ENCODE peak calls at places on chromosomes 6 and 20, in six cellular contexts. One of them, this sample, is unnamed.

GRCh38 chr20:55582498-55582897 is 422.8 kb downstream of the CBLN4 start:
- DNase-seq in cardiac muscle cell: no peak
- DNase-seq in breast epithelium: no peak
- DNase-seq in H9: no peak
- DNase-seq in mesendoderm: no peak
- DNase-seq in K562: no peak
- DNase-seq in this sample: no peak

GRCh38 chr6:166866839-166867637 is 89.3 kb downstream of the RNASET2 start:
- DNase-seq in K562: no peak
- DNase-seq in mesendoderm: no peak
- DNase-seq in H9: no peak
- DNase-seq in cardiac muscle cell: no peak
- DNase-seq in breast epithelium: no peak
- DNase-seq in this sample: no peak

GRCh38 chr20:61932199-61932592 is 133.5 kb downstream of the TAF4 start:
- DNase-seq in H9: no peak
- DNase-seq in cardiac muscle cell: no peak
- DNase-seq in K562: no peak
- DNase-seq in breast epithelium: peak; percentile 20
- DNase-seq in mesendoderm: no peak
- DNase-seq in this sample: no peak

GRCh38 chr6:98639236-98639635 is 195.1 kb upstream of the POU3F2 start:
- DNase-seq in K562: no peak
- DNase-seq in H9: no peak
- DNase-seq in cardiac muscle cell: no peak
- DNase-seq in breast epithelium: no peak
- DNase-seq in mesendoderm: no peak
- DNase-seq in this sample: no peak

GRCh38 chr6:51322505-51322904 is 503.8 kb downstream of the TFAP2B start:
- DNase-seq in cardiac muscle cell: no peak
- DNase-seq in H9: no peak
- DNase-seq in mesendoderm: no peak
- DNase-seq in breast epithelium: no peak
- DNase-seq in K562: no peak
- DNase-seq in this sample: no peak

GRCh38 chr20:49936153-49937022 is at the start of gene RNF114:
- DNase-seq in K562: peak; percentile 99
- DNase-seq in H9: peak; percentile 88
- DNase-seq in cardiac muscle cell: peak; percentile 95
- DNase-seq in breast epithelium: peak; percentile 92
- DNase-seq in mesendoderm: peak; percentile 91
- DNase-seq in this sample: peak; percentile 96

GRCh38 chr6:7229376-7230326 is 83.3 kb downstream of the SSR1 start:
- DNase-seq in breast epithelium: no peak
- DNase-seq in H9: no peak
- DNase-seq in K562: peak; percentile 50
- DNase-seq in cardiac muscle cell: no peak
- DNase-seq in mesendoderm: no peak
- DNase-seq in this sample: no peak

GRCh38 chr6:138357928-138358327 is 19.8 kb upstream of the SMIM28 start:
- DNase-seq in H9: no peak
- DNase-seq in K562: no peak
- DNase-seq in breast epithelium: no peak
- DNase-seq in cardiac muscle cell: no peak
- DNase-seq in mesendoderm: no peak
- DNase-seq in this sample: no peak

GRCh38 chr6:7262746-7263335 is 50.2 kb downstream of the SSR1 start:
- DNase-seq in K562: no peak
- DNase-seq in breast epithelium: peak; percentile 30
- DNase-seq in mesendoderm: no peak
- DNase-seq in H9: no peak
- DNase-seq in cardiac muscle cell: no peak
- DNase-seq in this sample: no peak

GRCh38 chr20:49987868-49988690 is 5.3 kb downstream of the SNAI1 start:
- DNase-seq in cardiac muscle cell: no peak
- DNase-seq in K562: no peak
- DNase-seq in breast epithelium: no peak
- DNase-seq in mesendoderm: no peak
- DNase-seq in H9: no peak
- DNase-seq in this sample: no peak

GRCh38 chr6:74070091-74070490 is 374.1 kb downstream of the CD109 start:
- DNase-seq in cardiac muscle cell: no peak
- DNase-seq in mesendoderm: no peak
- DNase-seq in H9: no peak
- DNase-seq in breast epithelium: no peak
- DNase-seq in K562: no peak
- DNase-seq in this sample: no peak

DNA sequence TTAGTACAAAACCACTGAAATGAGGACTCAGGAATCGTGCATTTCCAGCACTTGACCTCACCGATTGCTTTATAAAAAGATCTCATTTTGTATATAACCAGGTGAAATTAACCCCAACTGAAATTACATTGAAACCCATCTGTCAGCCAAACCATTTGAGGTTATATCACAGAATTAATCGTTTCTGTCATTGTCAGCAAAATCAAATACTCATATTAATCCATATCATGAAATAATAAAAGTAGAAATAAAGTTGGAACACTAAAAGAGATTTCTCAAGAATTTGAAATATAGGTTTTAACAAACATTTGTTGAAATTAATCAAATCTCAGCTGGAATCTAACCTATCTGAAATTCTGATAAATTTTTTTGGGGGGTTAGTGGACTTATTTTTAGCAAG is 23.7 kb downstream of the KHDRBS2 start:
- DNase-seq in cardiac muscle cell: no peak
- DNase-seq in mesendoderm: no peak
- DNase-seq in H9: no peak
- DNase-seq in K562: no peak
- DNase-seq in breast epithelium: no peak
- DNase-seq in this sample: no peak
- H3K4me1 ChIP-seq in cardiac muscle cell: no peaks in the 10 kb centered on the region
- H3K4me1 ChIP-seq in mesendoderm: no peaks in the 10 kb centered on the region
- H3K4me1 ChIP-seq in H9: no peaks in the 10 kb centered on the region
- H3K4me1 ChIP-seq in K562: no peaks in the 10 kb centered on the region
- H3K4me1 ChIP-seq in breast epithelium: no peaks in the 10 kb centered on the region
- H3K4me1 ChIP-seq in this sample: no peaks in the 10 kb centered on the region

GRCh38 chr20:63545814-63546213 is 1.7 kb downstream of the SRMS start:
- DNase-seq in cardiac muscle cell: no peak
- DNase-seq in breast epithelium: no peak
- DNase-seq in H9: no peak
- DNase-seq in K562: no peak
- DNase-seq in mesendoderm: no peak
- DNase-seq in this sample: peak; percentile 55
- H3K4me1 ChIP-seq in cardiac muscle cell: no peaks in the 10 kb centered on the region
- H3K4me1 ChIP-seq in breast epithelium: no peaks in the 10 kb centered on the region
- H3K4me1 ChIP-seq in H9: no peaks in the 10 kb centered on the region
- H3K4me1 ChIP-seq in K562: peaks cover 80% of the 10 kb centered on the region
- H3K4me1 ChIP-seq in mesendoderm: no peaks in the 10 kb centered on the region
- H3K4me1 ChIP-seq in this sample: peaks cover 34% of the 10 kb centered on the region

GRCh38 chr6:113758725-113759576 is 98.2 kb upstream of the MARCKS start:
- DNase-seq in H9: no peak
- DNase-seq in K562: no peak
- DNase-seq in cardiac muscle cell: no peak
- DNase-seq in breast epithelium: no peak
- DNase-seq in mesendoderm: no peak
- DNase-seq in this sample: no peak

GRCh38 chr6:113762611-113763010 is 94.5 kb upstream of the MARCKS start:
- DNase-seq in K562: no peak
- DNase-seq in mesendoderm: no peak
- DNase-seq in H9: no peak
- DNase-seq in cardiac muscle cell: no peak
- DNase-seq in breast epithelium: no peak
- DNase-seq in this sample: no peak

GRCh38 chr6:113763311-113763766 is 93.8 kb upstream of the MARCKS start:
- DNase-seq in K562: no peak
- DNase-seq in cardiac muscle cell: no peak
- DNase-seq in H9: no peak
- DNase-seq in mesendoderm: peak; percentile 13
- DNase-seq in breast epithelium: no peak
- DNase-seq in this sample: no peak

GRCh38 chr6:113767985-113768384 is 89.2 kb upstream of the MARCKS start:
- DNase-seq in H9: no peak
- DNase-seq in K562: no peak
- DNase-seq in breast epithelium: no peak
- DNase-seq in mesendoderm: no peak
- DNase-seq in cardiac muscle cell: no peak
- DNase-seq in this sample: no peak

DNA sequence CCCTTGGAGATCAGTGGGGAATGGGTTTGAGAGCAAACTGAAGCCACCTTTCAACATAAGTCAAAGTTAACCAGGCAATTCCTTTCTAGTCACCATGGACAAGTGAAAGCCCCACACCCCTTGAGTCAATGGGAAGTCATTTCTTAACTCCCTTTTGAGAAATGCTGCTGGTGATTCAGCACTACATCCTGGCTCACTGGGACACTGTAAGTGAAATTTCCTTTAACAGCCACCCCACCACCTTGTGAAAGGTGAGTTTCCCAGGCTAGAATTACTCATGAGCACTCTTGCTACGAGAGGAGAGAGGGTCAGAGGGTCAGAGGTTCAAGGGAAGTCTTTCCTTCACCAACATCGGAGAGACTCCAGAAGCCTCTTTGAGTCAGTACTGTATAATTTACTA is 93.3 kb upstream of the MARCKS start:
- DNase-seq in mesendoderm: peak; percentile 50
- DNase-seq in breast epithelium: no peak
- DNase-seq in H9: no peak
- DNase-seq in K562: no peak
- DNase-seq in cardiac muscle cell: no peak
- DNase-seq in this sample: no peak
- H3K4me1 ChIP-seq in mesendoderm: no peaks in the 10 kb centered on the region
- H3K4me1 ChIP-seq in breast epithelium: no peaks in the 10 kb centered on the region
- H3K4me1 ChIP-seq in H9: no peaks in the 10 kb centered on the region
- H3K4me1 ChIP-seq in K562: no peaks in the 10 kb centered on the region
- H3K4me1 ChIP-seq in cardiac muscle cell: no peaks in the 10 kb centered on the region
- H3K4me1 ChIP-seq in this sample: no peaks in the 10 kb centered on the region

GRCh38 chr6:32223258-32224235 is at the start of gene NOTCH4:
- DNase-seq in mesendoderm: no peak
- DNase-seq in H9: no peak
- DNase-seq in cardiac muscle cell: no peak
- DNase-seq in breast epithelium: no peak
- DNase-seq in K562: no peak
- DNase-seq in this sample: no peak
- H3K4me1 ChIP-seq in mesendoderm: no peaks in the 10 kb centered on the region
- H3K4me1 ChIP-seq in H9: peaks cover 6% of the 10 kb centered on the region
- H3K4me1 ChIP-seq in cardiac muscle cell: no peaks in the 10 kb centered on the region
- H3K4me1 ChIP-seq in breast epithelium: no peaks in the 10 kb centered on the region
- H3K4me1 ChIP-seq in K562: peaks cover 4% of the 10 kb centered on the region
- H3K4me1 ChIP-seq in this sample: peaks cover 56% of the 10 kb centered on the region

GRCh38 chr20:58389968-58390658 is 1.1 kb downstream of the VAPB start:
- DNase-seq in K562: peak; percentile 63
- DNase-seq in mesendoderm: no peak
- DNase-seq in cardiac muscle cell: no peak
- DNase-seq in breast epithelium: no peak
- DNase-seq in H9: peak; percentile 9
- DNase-seq in this sample: no peak
- H3K4me1 ChIP-seq in K562: peaks cover 21% of the 10 kb centered on the region
- H3K4me1 ChIP-seq in mesendoderm: peaks cover 4% of the 10 kb centered on the region
- H3K4me1 ChIP-seq in cardiac muscle cell: peaks cover 7% of the 10 kb centered on the region
- H3K4me1 ChIP-seq in breast epithelium: no peaks in the 10 kb centered on the region
- H3K4me1 ChIP-seq in H9: peaks cover 2% of the 10 kb centered on the region
- H3K4me1 ChIP-seq in this sample: peaks cover 31% of the 10 kb centered on the region

DNA sequence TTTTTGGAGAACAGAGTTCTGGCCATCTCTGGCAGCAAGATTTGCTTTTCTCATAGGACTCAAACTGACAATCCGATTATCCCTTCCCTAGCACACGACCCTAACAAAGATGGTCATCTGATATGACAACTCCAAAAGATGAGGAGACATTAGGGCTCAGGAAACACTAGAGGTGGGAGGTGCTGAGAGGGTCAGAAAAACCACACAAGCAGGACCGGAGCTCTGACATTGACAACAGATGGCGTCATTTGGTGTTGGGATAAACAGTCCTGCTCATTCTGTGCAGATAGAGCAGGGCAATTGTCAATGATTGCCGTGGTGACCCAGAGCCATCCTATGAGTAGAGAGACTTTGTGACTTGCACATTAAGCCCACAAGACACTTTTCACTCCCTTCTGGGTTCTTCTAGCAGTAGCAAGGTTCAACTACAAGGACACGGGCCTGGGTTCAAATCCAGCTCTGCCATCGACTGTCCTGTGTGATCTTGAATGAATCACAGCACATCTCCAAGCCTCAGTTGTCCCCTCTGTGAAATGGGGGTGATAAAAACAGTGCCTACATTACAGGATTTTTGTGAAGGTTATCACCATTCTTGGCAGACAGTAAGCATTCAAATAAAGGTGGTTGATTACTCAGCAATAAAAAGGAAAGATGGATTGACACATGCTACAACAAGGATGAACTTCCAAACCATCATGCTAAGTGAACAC is 6.4 kb upstream of the TGM2 start:
- DNase-seq in K562: no peak
- DNase-seq in breast epithelium: no peak
- DNase-seq in mesendoderm: peak; percentile 42
- DNase-seq in H9: no peak
- DNase-seq in cardiac muscle cell: no peak
- DNase-seq in this sample: no peak
- H3K4me1 ChIP-seq in K562: peaks cover 9% of the 10 kb centered on the region
- H3K4me1 ChIP-seq in breast epithelium: no peaks in the 10 kb centered on the region
- H3K4me1 ChIP-seq in mesendoderm: no peaks in the 10 kb centered on the region
- H3K4me1 ChIP-seq in H9: no peaks in the 10 kb centered on the region
- H3K4me1 ChIP-seq in cardiac muscle cell: peaks cover 5% of the 10 kb centered on the region
- H3K4me1 ChIP-seq in this sample: no peaks in the 10 kb centered on the region

DNA sequence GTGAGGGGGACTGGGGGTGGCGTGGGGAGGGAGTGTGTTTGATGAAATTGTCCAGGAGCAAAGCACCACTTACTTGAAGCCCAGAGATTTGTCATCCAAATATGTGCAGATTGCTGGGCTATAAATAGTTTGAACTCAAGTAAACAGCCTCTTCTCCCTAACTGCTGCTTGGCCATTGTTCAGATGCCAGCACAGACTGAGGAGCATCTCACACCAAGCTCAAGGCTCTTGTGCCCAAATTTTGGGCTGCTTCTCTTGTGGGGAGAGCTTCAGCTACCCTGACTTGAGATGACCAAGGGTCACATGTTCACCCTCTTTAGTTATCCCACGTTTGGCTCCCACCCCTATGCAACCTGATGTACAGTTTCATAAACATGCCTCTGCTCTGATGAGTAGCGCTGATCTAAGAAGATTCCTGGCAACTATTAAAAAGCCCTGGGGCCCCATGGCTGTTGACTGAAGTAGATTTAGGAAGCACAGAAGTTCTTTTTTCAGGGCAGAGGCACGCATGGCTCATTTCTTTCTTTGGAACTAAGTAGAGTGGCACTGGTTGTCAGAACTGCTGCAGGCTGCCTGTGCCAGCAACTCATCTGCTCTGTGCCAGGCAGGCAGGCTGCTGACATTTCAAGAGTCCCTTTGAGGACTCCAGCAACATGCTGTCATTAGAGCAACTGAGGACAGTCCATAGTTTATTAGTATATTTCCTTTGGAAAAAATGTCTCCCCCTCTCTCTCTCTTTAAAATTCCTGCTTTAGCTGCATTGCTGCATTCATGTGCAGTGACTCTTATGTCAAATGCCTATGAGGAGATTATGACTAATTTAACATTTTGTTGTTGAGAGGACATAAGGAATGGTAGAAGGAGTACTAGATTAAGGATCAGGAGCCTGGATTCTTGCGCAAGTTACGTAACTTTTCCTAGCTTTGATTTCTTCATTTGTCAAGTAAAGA is 9.6 kb upstream of the PKIG start:
- DNase-seq in cardiac muscle cell: peak; percentile 75
- DNase-seq in breast epithelium: peak; percentile 54
- DNase-seq in mesendoderm: no peak
- DNase-seq in H9: no peak
- DNase-seq in K562: no peak
- DNase-seq in this sample: peak; percentile 46
- H3K4me1 ChIP-seq in cardiac muscle cell: peaks cover 25% of the 10 kb centered on the region
- H3K4me1 ChIP-seq in breast epithelium: peaks cover 17% of the 10 kb centered on the region
- H3K4me1 ChIP-seq in mesendoderm: no peaks in the 10 kb centered on the region
- H3K4me1 ChIP-seq in H9: no peaks in the 10 kb centered on the region
- H3K4me1 ChIP-seq in K562: no peaks in the 10 kb centered on the region
- H3K4me1 ChIP-seq in this sample: peaks cover 50% of the 10 kb centered on the region

GRCh38 chr6:35042451-35042850 is 98.7 kb downstream of the TCP11 start:
- DNase-seq in mesendoderm: no peak
- DNase-seq in H9: no peak
- DNase-seq in breast epithelium: no peak
- DNase-seq in K562: no peak
- DNase-seq in cardiac muscle cell: no peak
- DNase-seq in this sample: no peak
- H3K4me1 ChIP-seq in mesendoderm: peaks cover 23% of the 10 kb centered on the region
- H3K4me1 ChIP-seq in H9: peaks cover 32% of the 10 kb centered on the region
- H3K4me1 ChIP-seq in breast epithelium: peaks cover 17% of the 10 kb centered on the region
- H3K4me1 ChIP-seq in K562: no peaks in the 10 kb centered on the region
- H3K4me1 ChIP-seq in cardiac muscle cell: peaks cover 24% of the 10 kb centered on the region
- H3K4me1 ChIP-seq in this sample: no peaks in the 10 kb centered on the region

This sample was measured in OCI-LY7.